ENCODE peak calls at places on chromosomes 2 and 18, in six cellular contexts. G, H, B, U, J and M are unnamed samples.

GRCh38 chr18:23306842-23307241 is 146.2 kb upstream of the RIOK3 start:
- DNase-seq in U (no peak), B (no peak), G (no peak), H (no peak), J (no peak), M (no peak)

GRCh38 chr2:74267068-74267467 is 68.7 kb downstream of the MTHFD2 start:
- DNase-seq in U (peak; percentile 56), J (no peak), H (peak; percentile 42), G (no peak), B (no peak), M (no peak)

GRCh38 chr2:239164281-239164871 is 236.4 kb downstream of the HDAC4 start:
- DNase-seq in B (no peak), H (no peak), J (peak; percentile 14), G (no peak), U (no peak), M (no peak)

GRCh38 chr18:37409870-37410269 is 155.7 kb downstream of the CELF4 start:
- DNase-seq in J (no peak), G (no peak), U (no peak), H (no peak), B (no peak), M (no peak)

GRCh38 chr2:231399853-231400667 is 4.5 kb downstream of the B3GNT7 start:
- DNase-seq in H (peak; percentile 68), G (no peak), B (peak; percentile 3), U (peak; percentile 49), J (peak; percentile 13), M (no peak)

GRCh38 chr18:22169011-22169888 is at the start of gene GATA6:
- DNase-seq in H (peak; percentile 84), U (peak; percentile 85), B (peak; percentile 81), G (peak; percentile 70), J (peak; percentile 93), M (peak; percentile 45)

GRCh38 chr2:199404841-199405240 is 52.9 kb downstream of the SATB2 start:
- DNase-seq in G (no peak), U (no peak), J (peak; percentile 3), H (no peak), B (peak; percentile 84), M (peak; percentile 33)

GRCh38 chr2:85560812-85561279 is 447 bp downstream of the GGCX start:
- DNase-seq in J (peak; percentile 24), U (no peak), H (no peak), B (no peak), G (no peak), M (no peak)

GRCh38 chr2:218536804-218537494 is 31.2 kb downstream of the USP37 start:
- DNase-seq in H (no peak), J (no peak), U (no peak), B (peak; percentile 17), G (no peak), M (no peak)

GRCh38 chr2:32652555-32653209 is 24.8 kb downstream of the TTC27 start:
- DNase-seq in J (no peak), B (no peak), G (no peak), U (no peak), H (no peak), M (no peak)

GRCh38 chr18:7158201-7158600 is 40.6 kb upstream of the LAMA1 start:
- DNase-seq in U (no peak), G (peak; percentile 20), J (peak; percentile 53), H (no peak), B (peak; percentile 65), M (peak; percentile 5)

GRCh38 chr2:144267209-144267608 is 252.7 kb downstream of the ZEB2 start:
- DNase-seq in B (no peak), H (no peak), U (no peak), G (no peak), J (no peak), M (no peak)

GRCh38 chr18:8778824-8779223 is 73.5 kb downstream of the MTCL1 start:
- DNase-seq in G (no peak), U (no peak), B (no peak), J (no peak), H (no peak), M (no peak)

GRCh38 chr18:42784612-42785011 is 330.9 kb downstream of the RIT2 start:
- DNase-seq in B (no peak), J (no peak), U (no peak), H (no peak), G (no peak), M (no peak)

GRCh38 chr2:14451312-14451711 is 181.2 kb upstream of the LRATD1 start:
- DNase-seq in H (no peak), J (no peak), G (no peak), U (no peak), B (no peak), M (no peak)

GRCh38 chr2:128003463-128003862 is 24.4 kb downstream of the SAP130 start:
- DNase-seq in U (no peak), B (no peak), J (no peak), H (no peak), G (no peak), M (no peak)

GRCh38 chr2:233814063-233814435 is 35.9 kb downstream of the MROH2A start:
- DNase-seq in H (no peak), J (no peak), B (peak; percentile 20), U (peak; percentile 44), G (no peak), M (no peak)

GRCh38 chr2:222989431-222989830 is 62.6 kb upstream of the KCNE4 start:
- DNase-seq in H (no peak), J (no peak), B (no peak), G (no peak), U (no peak), M (no peak)

GRCh38 chr2:212892193-212892592 is 259.2 kb downstream of the IKZF2 start:
- DNase-seq in U (peak; percentile 31), J (peak; percentile 58), H (no peak), G (peak; percentile 16), B (peak; percentile 70), M (no peak)

GRCh38 chr18:36247036-36247435 is 50.5 kb upstream of the FHOD3 start:
- DNase-seq in U (no peak), G (no peak), H (peak; percentile 23), J (peak; percentile 12), B (no peak), M (no peak)

GRCh38 chr2:178592655-178593054 is 112.4 kb downstream of the PLEKHA3 start:
- DNase-seq in U (no peak), B (peak; percentile 14), G (no peak), H (no peak), J (no peak), M (no peak)

GRCh38 chr2:46358713-46359112 is 61.5 kb downstream of the EPAS1 start:
- DNase-seq in H (no peak), U (no peak), J (no peak), B (no peak), G (no peak), M (no peak)

GRCh38 chr2:86453838-86454237 is 12.7 kb downstream of the KDM3A start:
- DNase-seq in U (no peak), J (peak; percentile 64), H (peak; percentile 33), B (peak; percentile 64), G (no peak), M (peak; percentile 19)

GRCh38 chr2:220847587-220847986 is 724.5 kb downstream of the EPHA4 start:
- DNase-seq in G (peak; percentile 59), B (peak; percentile 85), J (peak; percentile 73), U (peak; percentile 48), H (peak; percentile 62), M (peak; percentile 91)

GRCh38 chr18:21453512-21453862 is 147.0 kb downstream of the ESCO1 start:
- DNase-seq in B (no peak), J (peak; percentile 77), U (no peak), H (no peak), G (no peak), M (no peak)

DNA sequence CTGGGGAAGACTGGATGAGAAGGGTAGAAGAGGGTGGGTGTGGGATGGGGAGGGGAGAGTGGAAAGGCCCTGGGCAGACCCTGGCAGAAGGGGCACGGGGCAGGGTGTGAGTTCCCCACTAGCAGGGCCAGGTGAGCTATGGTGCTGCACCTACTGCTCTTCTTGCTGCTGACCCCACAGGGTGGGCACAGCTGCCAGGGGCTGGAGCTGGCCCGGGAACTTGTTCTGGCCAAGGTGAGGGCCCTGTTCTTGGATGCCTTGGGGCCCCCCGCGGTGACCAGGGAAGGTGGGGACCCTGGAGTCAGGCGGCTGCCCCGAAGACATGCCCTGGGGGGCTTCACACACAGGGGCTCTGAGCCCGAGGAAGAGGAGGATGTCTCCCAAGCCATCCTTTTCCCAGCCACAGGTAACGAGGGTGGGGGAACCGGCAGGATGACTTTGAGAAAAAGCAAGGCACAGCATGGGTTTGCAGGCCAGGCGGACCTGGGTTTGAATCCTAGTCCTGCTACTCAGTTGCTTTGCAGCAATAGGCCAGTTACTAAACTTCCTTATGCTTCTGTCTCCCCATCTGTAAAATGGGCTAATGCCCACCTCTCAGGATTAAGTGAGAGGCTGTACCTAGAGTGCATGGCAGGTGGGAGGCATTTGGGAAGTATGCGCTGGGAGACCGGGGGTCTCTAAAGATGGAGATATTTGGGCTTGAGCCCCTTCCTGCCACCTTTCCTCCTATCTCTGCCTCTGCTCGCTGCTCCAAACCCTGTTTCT is at the start of gene INHA:
- DNase-seq in H (no peak), U (no peak), G (no peak), B (no peak), J (no peak), M (no peak)
- H3K4me3 ChIP-seq in H (peak within 1 kb of the TSS; percentile 67), U (peak within 1 kb of the TSS; percentile 92), G (peak within 1 kb of the TSS; percentile 68), B (peak within 1 kb of the TSS; percentile 53), J (peak within 1 kb of the TSS; percentile 69), M (peak within 1 kb of the TSS; percentile 72)

GRCh38 chr2:113232730-113233129 is 46.0 kb downstream of the PAX8 start:
- DNase-seq in U (no peak), G (no peak), B (no peak), J (no peak), H (no peak), M (no peak)

GRCh38 chr2:113234721-113235346 is 43.9 kb downstream of the PAX8 start:
- DNase-seq in H (no peak), J (no peak), G (no peak), B (peak; percentile 68), U (no peak), M (no peak)

GRCh38 chr2:113236367-113237159 is 42.2 kb downstream of the PAX8 start:
- DNase-seq in B (no peak), H (peak; percentile 25), U (no peak), J (peak; percentile 48), G (no peak), M (no peak)

GRCh38 chr2:113232123-113232522 is 46.6 kb downstream of the PAX8 start:
- DNase-seq in J (no peak), B (no peak), U (no peak), G (no peak), H (no peak), M (no peak)

GRCh38 chr2:113233593-113234550 is 44.8 kb downstream of the PAX8 start:
- DNase-seq in H (peak; percentile 14), B (peak; percentile 75), U (peak; percentile 52), J (no peak), G (no peak), M (no peak)
- H3K4me3 ChIP-seq in H (no peak overlapping the region), B (no peak overlapping the region), U (no peak overlapping the region), J (no peak overlapping the region), G (no peak overlapping the region), M (no peak overlapping the region)

GRCh38 chr2:226970362-226970761 is 134.5 kb downstream of the RHBDD1 start:
- DNase-seq in B (no peak), H (no peak), U (no peak), J (no peak), G (no peak), M (no peak)
- H3K4me3 ChIP-seq in B (no peak overlapping the region), H (no peak overlapping the region), U (no peak overlapping the region), J (no peak overlapping the region), G (no peak overlapping the region), M (no peak overlapping the region)

GRCh38 chr2:106159867-106160785 is 34.0 kb downstream of the UXS1 start:
- DNase-seq in U (no peak), H (no peak), J (no peak), G (no peak), B (no peak), M (no peak)
- H3K4me3 ChIP-seq in U (no peak overlapping the region), H (no peak overlapping the region), J (no peak overlapping the region), G (no peak overlapping the region), B (no peak overlapping the region), M (no peak overlapping the region)

GRCh38 chr2:88002359-88002707 is 14.0 kb downstream of the RNU2-63P start:
- DNase-seq in H (no peak), J (no peak), B (no peak), G (no peak), U (no peak), M (no peak)

GRCh38 chr2:87996570-87996969 is 19.8 kb downstream of the RNU2-63P start:
- DNase-seq in J (no peak), G (no peak), H (no peak), U (no peak), B (no peak), M (no peak)
- H3K4me3 ChIP-seq in J (no peak overlapping the region), G (no peak overlapping the region), H (no peak overlapping the region), U (no peak overlapping the region), B (no peak overlapping the region), M (no peak overlapping the region)